ENCODE peak calls at places on chromosome 14, in seven cellular contexts. One of them, this sample, is unnamed.

GRCh38 chr14:93025055-93025454 is 90.7 kb downstream of the ITPK1 start:
- DNase-seq in GM10248: no peak
- DNase-seq in NCI-H510A: no peak
- DNase-seq in progenitor cell of endocrine pancreas: no peak
- DNase-seq in neuronal stem cell: no peak
- DNase-seq in GDM1: no peak
- DNase-seq in ecto neural progenitor cell: no peak
- DNase-seq in this sample: no peak

GRCh38 chr14:58823309-58823708 is 185.5 kb downstream of the DACT1 start:
- DNase-seq in GM10248: no peak
- DNase-seq in NCI-H510A: no peak
- DNase-seq in progenitor cell of endocrine pancreas: no peak
- DNase-seq in neuronal stem cell: no peak
- DNase-seq in GDM1: no peak
- DNase-seq in ecto neural progenitor cell: no peak
- DNase-seq in this sample: no peak

GRCh38 chr14:101713641-101714349 is 47.7 kb upstream of the PPP2R5C start:
- DNase-seq in GM10248: no peak
- DNase-seq in NCI-H510A: no peak
- DNase-seq in progenitor cell of endocrine pancreas: no peak
- DNase-seq in neuronal stem cell: no peak
- DNase-seq in GDM1: no peak
- DNase-seq in ecto neural progenitor cell: peak
- DNase-seq in this sample: peak

GRCh38 chr14:38718519-38718918 is 384.5 kb downstream of the SEC23A start:
- DNase-seq in GM10248: no peak
- DNase-seq in NCI-H510A: no peak
- DNase-seq in progenitor cell of endocrine pancreas: no peak
- DNase-seq in neuronal stem cell: no peak
- DNase-seq in GDM1: no peak
- DNase-seq in ecto neural progenitor cell: no peak
- DNase-seq in this sample: no peak

GRCh38 chr14:87261621-87262020 is 731.4 kb downstream of the GALC start:
- DNase-seq in GM10248: no peak
- DNase-seq in NCI-H510A: no peak
- DNase-seq in progenitor cell of endocrine pancreas: no peak
- DNase-seq in neuronal stem cell: no peak
- DNase-seq in GDM1: no peak
- DNase-seq in ecto neural progenitor cell: no peak
- DNase-seq in this sample: no peak

GRCh38 chr14:96424104-96424989 is 32.4 kb downstream of the AK7 start:
- DNase-seq in GM10248: peak
- DNase-seq in NCI-H510A: no peak
- DNase-seq in progenitor cell of endocrine pancreas: no peak
- DNase-seq in neuronal stem cell: peak
- DNase-seq in GDM1: peak
- DNase-seq in ecto neural progenitor cell: no peak
- DNase-seq in this sample: no peak

GRCh38 chr14:23561873-23562821 is 5.4 kb downstream of the AP1G2 start:
- DNase-seq in GM10248: no peak
- DNase-seq in NCI-H510A: no peak
- DNase-seq in progenitor cell of endocrine pancreas: no peak
- DNase-seq in neuronal stem cell: no peak
- DNase-seq in GDM1: no peak
- DNase-seq in ecto neural progenitor cell: peak
- DNase-seq in this sample: no peak

GRCh38 chr14:23301969-23302289 is 730 bp downstream of the PPP1R3E start:
- DNase-seq in GM10248: no peak
- DNase-seq in NCI-H510A: no peak
- DNase-seq in progenitor cell of endocrine pancreas: no peak
- DNase-seq in neuronal stem cell: no peak
- DNase-seq in GDM1: no peak
- DNase-seq in ecto neural progenitor cell: no peak
- DNase-seq in this sample: no peak

GRCh38 chr14:105060751-105061427 is 4.3 kb downstream of the GPR132 start:
- DNase-seq in GM10248: no peak
- DNase-seq in NCI-H510A: no peak
- DNase-seq in progenitor cell of endocrine pancreas: no peak
- DNase-seq in neuronal stem cell: no peak
- DNase-seq in GDM1: peak
- DNase-seq in ecto neural progenitor cell: peak
- DNase-seq in this sample: peak

GRCh38 chr14:61101803-61102548 is 120.9 kb downstream of the SLC38A6 start:
- DNase-seq in GM10248: no peak
- DNase-seq in NCI-H510A: no peak
- DNase-seq in progenitor cell of endocrine pancreas: no peak
- DNase-seq in neuronal stem cell: no peak
- DNase-seq in GDM1: no peak
- DNase-seq in ecto neural progenitor cell: no peak
- DNase-seq in this sample: no peak

GRCh38 chr14:65206448-65207096 is 104.3 kb upstream of the MAX start:
- DNase-seq in GM10248: peak
- DNase-seq in NCI-H510A: no peak
- DNase-seq in progenitor cell of endocrine pancreas: no peak
- DNase-seq in neuronal stem cell: no peak
- DNase-seq in GDM1: peak
- DNase-seq in ecto neural progenitor cell: no peak
- DNase-seq in this sample: no peak

GRCh38 chr14:95375539-95376109 is 55.9 kb upstream of the CLMN start:
- DNase-seq in GM10248: no peak
- DNase-seq in NCI-H510A: no peak
- DNase-seq in progenitor cell of endocrine pancreas: no peak
- DNase-seq in neuronal stem cell: no peak
- DNase-seq in GDM1: no peak
- DNase-seq in ecto neural progenitor cell: no peak
- DNase-seq in this sample: no peak

GRCh38 chr14:35155962-35156361 is 33.6 kb downstream of the PRORP start:
- DNase-seq in GM10248: peak
- DNase-seq in NCI-H510A: no peak
- DNase-seq in progenitor cell of endocrine pancreas: no peak
- DNase-seq in neuronal stem cell: no peak
- DNase-seq in GDM1: no peak
- DNase-seq in ecto neural progenitor cell: no peak
- DNase-seq in this sample: no peak

GRCh38 chr14:77642407-77642806 is 26.0 kb upstream of the SPTLC2 start:
- DNase-seq in GM10248: no peak
- DNase-seq in NCI-H510A: no peak
- DNase-seq in progenitor cell of endocrine pancreas: no peak
- DNase-seq in neuronal stem cell: no peak
- DNase-seq in GDM1: no peak
- DNase-seq in ecto neural progenitor cell: no peak
- DNase-seq in this sample: no peak

GRCh38 chr14:37311233-37311632 is 113.5 kb downstream of the MIPOL1 start:
- DNase-seq in GM10248: no peak
- DNase-seq in NCI-H510A: no peak
- DNase-seq in progenitor cell of endocrine pancreas: no peak
- DNase-seq in neuronal stem cell: no peak
- DNase-seq in GDM1: no peak
- DNase-seq in ecto neural progenitor cell: no peak
- DNase-seq in this sample: no peak

GRCh38 chr14:101223147-101223546 is 319.6 kb upstream of the RTL1 start:
- DNase-seq in GM10248: no peak
- DNase-seq in NCI-H510A: no peak
- DNase-seq in progenitor cell of endocrine pancreas: no peak
- DNase-seq in neuronal stem cell: peak
- DNase-seq in GDM1: no peak
- DNase-seq in ecto neural progenitor cell: no peak
- DNase-seq in this sample: peak

GRCh38 chr14:64689292-64689691 is 14.9 kb upstream of the PLEKHG3 start:
- DNase-seq in GM10248: no peak
- DNase-seq in NCI-H510A: no peak
- DNase-seq in progenitor cell of endocrine pancreas: no peak
- DNase-seq in neuronal stem cell: no peak
- DNase-seq in GDM1: no peak
- DNase-seq in ecto neural progenitor cell: no peak
- DNase-seq in this sample: no peak

GRCh38 chr14:22577334-22577908 is 11.6 kb downstream of the DAD1 start:
- DNase-seq in GM10248: no peak
- DNase-seq in NCI-H510A: no peak
- DNase-seq in progenitor cell of endocrine pancreas: no peak
- DNase-seq in neuronal stem cell: no peak
- DNase-seq in GDM1: no peak
- DNase-seq in ecto neural progenitor cell: no peak
- DNase-seq in this sample: no peak

GRCh38 chr14:90626550-90626949 is 189.7 kb downstream of the TTC7B start:
- DNase-seq in GM10248: no peak
- DNase-seq in NCI-H510A: no peak
- DNase-seq in progenitor cell of endocrine pancreas: no peak
- DNase-seq in neuronal stem cell: no peak
- DNase-seq in GDM1: no peak
- DNase-seq in ecto neural progenitor cell: no peak
- DNase-seq in this sample: no peak

GRCh38 chr14:81953419-81953818 is 419.8 kb upstream of the SEL1L start:
- DNase-seq in GM10248: no peak
- DNase-seq in NCI-H510A: no peak
- DNase-seq in progenitor cell of endocrine pancreas: no peak
- DNase-seq in neuronal stem cell: no peak
- DNase-seq in GDM1: no peak
- DNase-seq in ecto neural progenitor cell: no peak
- DNase-seq in this sample: no peak

GRCh38 chr14:102493585-102493984 is 16.0 kb downstream of the ANKRD9 start:
- DNase-seq in GM10248: no peak
- DNase-seq in NCI-H510A: no peak
- DNase-seq in progenitor cell of endocrine pancreas: no peak
- DNase-seq in neuronal stem cell: no peak
- DNase-seq in GDM1: no peak
- DNase-seq in ecto neural progenitor cell: peak
- DNase-seq in this sample: no peak

GRCh38 chr14:24816929-24817637 is 183.1 kb upstream of the GZMB start:
- DNase-seq in GM10248: no peak
- DNase-seq in NCI-H510A: no peak
- DNase-seq in progenitor cell of endocrine pancreas: no peak
- DNase-seq in neuronal stem cell: no peak
- DNase-seq in GDM1: no peak
- DNase-seq in ecto neural progenitor cell: no peak
- DNase-seq in this sample: no peak

GRCh38 chr14:99689266-99690236 is 5.5 kb downstream of the CYP46A1 start:
- DNase-seq in GM10248: no peak
- DNase-seq in NCI-H510A: no peak
- DNase-seq in progenitor cell of endocrine pancreas: no peak
- DNase-seq in neuronal stem cell: no peak
- DNase-seq in GDM1: no peak
- DNase-seq in ecto neural progenitor cell: peak
- DNase-seq in this sample: peak

GRCh38 chr14:32263939-32264567 is 61.0 kb upstream of the RNU6-8 start:
- DNase-seq in GM10248: no peak
- DNase-seq in NCI-H510A: no peak
- DNase-seq in progenitor cell of endocrine pancreas: no peak
- DNase-seq in neuronal stem cell: no peak
- DNase-seq in GDM1: no peak
- DNase-seq in ecto neural progenitor cell: no peak
- DNase-seq in this sample: no peak

GRCh38 chr14:93903342-93904184 is 23.6 kb upstream of the FAM181A start:
- DNase-seq in GM10248: no peak
- DNase-seq in NCI-H510A: no peak
- DNase-seq in progenitor cell of endocrine pancreas: no peak
- DNase-seq in neuronal stem cell: no peak
- DNase-seq in GDM1: no peak
- DNase-seq in ecto neural progenitor cell: peak
- DNase-seq in this sample: no peak

GRCh38 chr14:96635850-96636249 is 133.7 kb downstream of the PAPOLA start:
- DNase-seq in GM10248: peak
- DNase-seq in NCI-H510A: no peak
- DNase-seq in progenitor cell of endocrine pancreas: no peak
- DNase-seq in neuronal stem cell: no peak
- DNase-seq in GDM1: no peak
- DNase-seq in ecto neural progenitor cell: peak
- DNase-seq in this sample: peak

GRCh38 chr14:83425138-83425537 is 1891.5 kb upstream of the SEL1L start:
- DNase-seq in GM10248: no peak
- DNase-seq in NCI-H510A: no peak
- DNase-seq in progenitor cell of endocrine pancreas: no peak
- DNase-seq in neuronal stem cell: no peak
- DNase-seq in GDM1: no peak
- DNase-seq in ecto neural progenitor cell: no peak
- DNase-seq in this sample: no peak

GRCh38 chr14:21201732-21202462 is 46.0 kb upstream of the OR5AU1 start:
- DNase-seq in GM10248: no peak
- DNase-seq in NCI-H510A: no peak
- DNase-seq in progenitor cell of endocrine pancreas: no peak
- DNase-seq in neuronal stem cell: no peak
- DNase-seq in GDM1: no peak
- DNase-seq in ecto neural progenitor cell: no peak
- DNase-seq in this sample: no peak

GRCh38 chr14:105207460-105207901 is 26.4 kb upstream of the NUDT14 start:
- DNase-seq in GM10248: no peak
- DNase-seq in NCI-H510A: no peak
- DNase-seq in progenitor cell of endocrine pancreas: no peak
- DNase-seq in neuronal stem cell: no peak
- DNase-seq in GDM1: no peak
- DNase-seq in ecto neural progenitor cell: no peak
- DNase-seq in this sample: no peak

GRCh38 chr14:89310211-89310610 is 106.8 kb downstream of the FOXN3 start:
- DNase-seq in GM10248: no peak
- DNase-seq in NCI-H510A: no peak
- DNase-seq in progenitor cell of endocrine pancreas: no peak
- DNase-seq in neuronal stem cell: no peak
- DNase-seq in GDM1: no peak
- DNase-seq in ecto neural progenitor cell: no peak
- DNase-seq in this sample: no peak

GRCh38 chr14:102827716-102828115 is 50.5 kb downstream of the TRAF3 start:
- DNase-seq in GM10248: no peak
- DNase-seq in NCI-H510A: no peak
- DNase-seq in progenitor cell of endocrine pancreas: no peak
- DNase-seq in neuronal stem cell: no peak
- DNase-seq in GDM1: no peak
- DNase-seq in ecto neural progenitor cell: no peak
- DNase-seq in this sample: no peak

GRCh38 chr14:93745603-93746273 is 42.5 kb downstream of the PRIMA1 start:
- DNase-seq in GM10248: no peak
- DNase-seq in NCI-H510A: no peak
- DNase-seq in progenitor cell of endocrine pancreas: no peak
- DNase-seq in neuronal stem cell: no peak
- DNase-seq in GDM1: no peak
- DNase-seq in ecto neural progenitor cell: peak
- DNase-seq in this sample: no peak

GRCh38 chr14:23237772-23238594 is at the start of gene RNF212B:
- DNase-seq in GM10248: peak
- DNase-seq in NCI-H510A: peak
- DNase-seq in progenitor cell of endocrine pancreas: peak
- DNase-seq in neuronal stem cell: peak
- DNase-seq in GDM1: peak
- DNase-seq in ecto neural progenitor cell: peak
- DNase-seq in this sample: peak

This sample was measured in osteocyte.